ENCODE peak calls at places on chromosomes 7 and 10, in six cellular contexts. One of them, this sample, is unnamed.

GRCh38 chr7:112157072-112157471 is 49.1 kb downstream of the DOCK4 start:
- DNase-seq in stimulated activated CD8-positive, alpha-beta memory T cell treated with anti-CD3 and anti-CD28 coated beads, Interleukin-2, amount 100 ng/mL, for 48 hours: no peak
- DNase-seq in suprapubic skin: no peak
- DNase-seq in type B pancreatic cell: no peak
- DNase-seq in substantia nigra: no peak
- DNase-seq in dorsolateral prefrontal cortex: no peak
- DNase-seq in this sample: no peak

GRCh38 chr7:81114682-81115081 is 195.8 kb upstream of the SEMA3C start:
- DNase-seq in substantia nigra: no peak
- DNase-seq in suprapubic skin: no peak
- DNase-seq in dorsolateral prefrontal cortex: no peak
- DNase-seq in type B pancreatic cell: no peak
- DNase-seq in stimulated activated CD8-positive, alpha-beta memory T cell treated with anti-CD3 and anti-CD28 coated beads, Interleukin-2, amount 100 ng/mL, for 48 hours: no peak
- DNase-seq in this sample: no peak

GRCh38 chr7:945556-946255 is 8.8 kb downstream of the ADAP1 start:
- DNase-seq in dorsolateral prefrontal cortex: no peak
- DNase-seq in substantia nigra: no peak
- DNase-seq in type B pancreatic cell: no peak
- DNase-seq in stimulated activated CD8-positive, alpha-beta memory T cell treated with anti-CD3 and anti-CD28 coated beads, Interleukin-2, amount 100 ng/mL, for 48 hours: no peak
- DNase-seq in suprapubic skin: no peak
- DNase-seq in this sample: peak; percentile 88

GRCh38 chr10:46270086-46270811 is 16.5 kb upstream of the ANTXRL start:
- DNase-seq in suprapubic skin: peak; percentile 66
- DNase-seq in dorsolateral prefrontal cortex: no peak
- DNase-seq in type B pancreatic cell: peak; percentile 40
- DNase-seq in stimulated activated CD8-positive, alpha-beta memory T cell treated with anti-CD3 and anti-CD28 coated beads, Interleukin-2, amount 100 ng/mL, for 48 hours: no peak
- DNase-seq in substantia nigra: no peak
- DNase-seq in this sample: peak; percentile 11

GRCh38 chr7:135189961-135190360 is 19.5 kb upstream of the CYREN start:
- DNase-seq in stimulated activated CD8-positive, alpha-beta memory T cell treated with anti-CD3 and anti-CD28 coated beads, Interleukin-2, amount 100 ng/mL, for 48 hours: no peak
- DNase-seq in suprapubic skin: no peak
- DNase-seq in type B pancreatic cell: no peak
- DNase-seq in substantia nigra: no peak
- DNase-seq in dorsolateral prefrontal cortex: no peak
- DNase-seq in this sample: no peak

GRCh38 chr7:134643131-134643530 is 3.5 kb upstream of the BPGM start:
- DNase-seq in type B pancreatic cell: no peak
- DNase-seq in substantia nigra: no peak
- DNase-seq in stimulated activated CD8-positive, alpha-beta memory T cell treated with anti-CD3 and anti-CD28 coated beads, Interleukin-2, amount 100 ng/mL, for 48 hours: no peak
- DNase-seq in suprapubic skin: no peak
- DNase-seq in dorsolateral prefrontal cortex: no peak
- DNase-seq in this sample: no peak

GRCh38 chr7:11120068-11120664 is 146.5 kb downstream of the PHF14 start:
- DNase-seq in suprapubic skin: no peak
- DNase-seq in type B pancreatic cell: no peak
- DNase-seq in stimulated activated CD8-positive, alpha-beta memory T cell treated with anti-CD3 and anti-CD28 coated beads, Interleukin-2, amount 100 ng/mL, for 48 hours: no peak
- DNase-seq in dorsolateral prefrontal cortex: no peak
- DNase-seq in substantia nigra: no peak
- DNase-seq in this sample: no peak

GRCh38 chr10:5530846-5531557 is 6.2 kb downstream of the CALML3 start:
- DNase-seq in substantia nigra: no peak
- DNase-seq in type B pancreatic cell: no peak
- DNase-seq in dorsolateral prefrontal cortex: no peak
- DNase-seq in suprapubic skin: peak; percentile 49
- DNase-seq in stimulated activated CD8-positive, alpha-beta memory T cell treated with anti-CD3 and anti-CD28 coated beads, Interleukin-2, amount 100 ng/mL, for 48 hours: no peak
- DNase-seq in this sample: no peak

GRCh38 chr10:126705951-126706565 is 35.6 kb upstream of the C10orf90 start:
- DNase-seq in suprapubic skin: no peak
- DNase-seq in type B pancreatic cell: no peak
- DNase-seq in substantia nigra: no peak
- DNase-seq in stimulated activated CD8-positive, alpha-beta memory T cell treated with anti-CD3 and anti-CD28 coated beads, Interleukin-2, amount 100 ng/mL, for 48 hours: no peak
- DNase-seq in dorsolateral prefrontal cortex: no peak
- DNase-seq in this sample: no peak